ENCODE peak calls at places on chromosomes 2 and 18, in eight cellular contexts. H is IMR-90, V is prostate gland, K is uterus, Q is HCT116, G is heart left ventricle, E is A549, R is esophagus squamous epithelium. D is an unnamed sample.

GRCh38 chr2:64586054-64586453 is 61.9 kb downstream of the AFTPH start:
- DNase-seq in Q (no peak), R (no peak), H (no peak), E (no peak), V (no peak), K (no peak), G (no peak), D (no peak)

GRCh38 chr2:28163627-28164279 is 228.9 kb upstream of the FOSL2 start:
- DNase-seq in K (no peak), E (no peak), G (no peak), R (no peak), V (no peak), Q (no peak), H (no peak), D (no peak)

GRCh38 chr2:232979871-232980461 is 33.1 kb downstream of the NGEF start:
- DNase-seq in H (peak; percentile 77), E (peak; percentile 88), Q (peak; percentile 90), V (no peak), K (no peak), G (no peak), R (no peak), D (no peak)

GRCh38 chr2:180707867-180708205 is 272.6 kb upstream of the UBE2E3 start:
- DNase-seq in Q (peak; percentile 16), E (peak; percentile 71), H (peak; percentile 92), K (no peak), G (no peak), V (no peak), R (no peak), D (no peak)

GRCh38 chr18:63216497-63216896 is 103.1 kb downstream of the BCL2 start:
- DNase-seq in K (no peak), V (no peak), H (no peak), E (no peak), Q (no peak), R (no peak), G (no peak), D (no peak)

GRCh38 chr2:13052547-13052946 is 335.8 kb downstream of the TRIB2 start:
- DNase-seq in V (no peak), R (no peak), G (no peak), K (no peak), Q (no peak), E (no peak), H (no peak), D (no peak)

GRCh38 chr18:27411911-27412310 is 226.8 kb upstream of the CHST9 start:
- DNase-seq in E (no peak), V (no peak), K (no peak), Q (no peak), H (no peak), G (no peak), R (no peak), D (no peak)

GRCh38 chr2:196459539-196459938 is 180.0 kb upstream of the CCDC150 start:
- DNase-seq in R (no peak), H (peak; percentile 55), E (no peak), K (no peak), G (no peak), V (no peak), Q (no peak), D (no peak)

GRCh38 chr2:200288670-200289429 is 17.6 kb upstream of the SPATS2L start:
- DNase-seq in H (peak; percentile 79), Q (no peak), R (no peak), K (no peak), V (peak; percentile 47), G (no peak), E (no peak), D (no peak)

GRCh38 chr2:39225564-39225963 is 18.2 kb downstream of the CDKL4 start:
- DNase-seq in R (no peak), H (no peak), V (no peak), G (no peak), E (no peak), Q (no peak), K (no peak), D (no peak)

GRCh38 chr2:237896941-237897340 is 37.5 kb downstream of the RAMP1 start:
- DNase-seq in V (no peak), H (no peak), E (no peak), K (no peak), Q (no peak), G (no peak), R (no peak), D (no peak)

GRCh38 chr2:235511187-235511661 is 17.4 kb downstream of the AGAP1 start:
- DNase-seq in Q (peak; percentile 50), K (no peak), G (no peak), R (no peak), V (no peak), H (peak; percentile 88), E (peak; percentile 75), D (no peak)

DNA sequence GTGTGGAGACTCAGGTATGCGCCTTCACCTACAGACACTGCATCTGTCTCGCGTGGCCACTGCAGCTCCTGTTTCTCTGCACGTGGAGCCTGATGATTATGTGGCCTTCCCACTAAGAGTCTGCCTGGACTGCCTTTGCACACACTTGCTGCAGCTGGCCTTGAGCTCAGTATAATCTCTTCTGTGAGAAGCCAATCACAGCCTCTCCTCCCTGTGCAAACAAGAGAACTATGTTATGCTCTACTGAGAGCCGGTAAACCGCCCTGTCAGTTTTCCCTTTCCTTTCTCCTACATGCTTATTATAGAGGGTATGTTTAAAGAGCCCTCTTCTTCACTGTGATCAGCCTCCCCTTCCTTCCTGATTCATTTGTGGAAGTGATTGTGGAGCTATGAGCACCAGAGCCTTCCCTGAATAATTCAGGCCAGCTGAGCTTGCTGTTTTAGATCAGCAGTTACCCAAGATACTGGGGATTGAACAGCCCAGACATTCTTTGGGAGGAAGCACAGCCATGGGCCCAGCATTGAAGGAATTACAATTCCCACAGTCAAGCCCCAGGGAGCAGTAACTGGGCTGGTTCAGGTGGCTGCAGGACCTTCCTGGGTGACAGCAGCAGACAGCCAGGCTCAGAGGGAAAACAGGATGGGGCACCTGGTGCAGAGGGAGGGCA is 3.7 kb upstream of the TGFA start:
- DNase-seq in H (no peak), G (no peak), V (peak; percentile 30), E (no peak), Q (no peak), R (no peak), K (no peak), D (peak; percentile 61)
- TF ChIP-seq POLR2A in H (no peak), G (no peak), V (peak; percentile 9), E (no peak), Q (no peak), R (no peak), K (no peak), D (no peak)

GRCh38 chr2:80852808-80853139 is 548.2 kb upstream of the LRRTM1 start:
- DNase-seq in E (no peak), G (no peak), H (no peak), K (no peak), R (no peak), V (no peak), Q (no peak), D (no peak)
- H3K4me1 ChIP-seq in E (no peaks in the 10 kb centered on the region), G (no peaks in the 10 kb centered on the region), H (no peaks in the 10 kb centered on the region), K (no peaks in the 10 kb centered on the region), R (no peaks in the 10 kb centered on the region), V (no peaks in the 10 kb centered on the region), Q (no peaks in the 10 kb centered on the region), D (no peaks in the 10 kb centered on the region)

DNA sequence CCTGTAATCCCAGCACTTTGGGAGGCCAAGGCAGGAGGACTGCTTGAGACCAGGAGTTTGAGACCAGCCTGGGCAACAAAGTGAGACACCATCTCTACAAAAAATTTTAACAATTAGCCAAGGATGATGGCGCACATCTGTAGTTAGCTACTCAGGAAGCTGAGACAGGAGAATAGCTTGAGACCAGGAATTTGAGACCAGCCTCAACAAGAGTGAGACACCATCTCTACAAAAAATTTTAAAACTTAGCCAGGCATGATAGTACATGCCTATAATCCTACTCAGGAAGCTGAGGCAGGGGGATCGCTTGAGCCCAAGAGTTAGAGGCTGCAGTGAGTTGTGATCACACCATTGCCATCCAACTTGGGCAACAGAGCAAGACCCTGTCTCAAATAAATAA is 7.0 kb downstream of the MEMO1 start:
- DNase-seq in G (no peak), E (no peak), R (no peak), V (no peak), H (no peak), Q (no peak), K (no peak), D (no peak)
- H3K4me3 ChIP-seq in G (no peak overlapping the region), E (no peak overlapping the region), R (no peak overlapping the region), V (no peak overlapping the region), H (no peak overlapping the region), Q (no peak overlapping the region), K (no peak overlapping the region), D (no peak overlapping the region)

GRCh38 chr2:170145191-170145590 is 32.8 kb upstream of the MYO3B start:
- DNase-seq in Q (no peak), G (no peak), K (no peak), R (no peak), E (no peak), H (no peak), V (no peak), D (no peak)

GRCh38 chr2:170146784-170147183 is 31.2 kb upstream of the MYO3B start:
- DNase-seq in R (no peak), V (no peak), K (no peak), E (no peak), H (no peak), G (no peak), Q (no peak), D (no peak)

GRCh38 chr2:170145675-170146432 is 32.1 kb upstream of the MYO3B start:
- DNase-seq in E (no peak), Q (no peak), G (no peak), V (no peak), K (no peak), R (no peak), H (no peak), D (no peak)

GRCh38 chr2:170143045-170143717 is 34.8 kb upstream of the MYO3B start:
- DNase-seq in K (no peak), G (no peak), V (no peak), R (no peak), E (no peak), Q (no peak), H (no peak), D (no peak)

DNA sequence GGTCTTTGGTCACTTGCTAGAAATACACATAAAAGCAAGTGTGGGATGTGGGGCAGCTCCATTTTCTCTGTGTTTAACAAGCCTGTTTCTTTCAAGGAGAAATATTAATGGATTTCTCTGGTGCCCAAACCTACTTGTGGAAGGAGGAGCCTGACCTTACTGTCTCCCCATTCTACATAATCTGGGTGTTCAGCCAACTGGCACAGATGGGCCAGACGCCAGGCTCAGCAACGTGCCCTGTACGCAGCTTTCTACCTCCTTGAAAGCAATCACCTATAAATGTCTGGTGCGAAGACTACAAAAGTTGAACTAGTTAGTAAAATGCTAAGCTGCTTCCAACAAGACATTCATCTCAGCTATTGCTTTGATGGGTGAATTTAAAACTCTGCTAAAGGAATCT is 33.2 kb upstream of the MYO3B start:
- DNase-seq in E (no peak), K (no peak), V (peak; percentile 36), H (no peak), G (no peak), R (no peak), Q (no peak), D (no peak)
- TF ChIP-seq POLR2A in E (no peak), K (no peak), V (no peak), H (no peak), G (no peak), R (no peak), Q (no peak), D (no peak)

GRCh38 chr2:26526589-26526988 is 48.7 kb upstream of the OTOF start:
- DNase-seq in G (no peak), H (no peak), V (no peak), R (no peak), K (no peak), E (no peak), Q (no peak), D (no peak)
- H3K4me1 ChIP-seq in G (no peaks in the 10 kb centered on the region), H (no peaks in the 10 kb centered on the region), V (no peaks in the 10 kb centered on the region), R (no peaks in the 10 kb centered on the region), K (no peaks in the 10 kb centered on the region), E (no peaks in the 10 kb centered on the region), Q (no peaks in the 10 kb centered on the region), D (no peaks in the 10 kb centered on the region)

GRCh38 chr2:152025678-152026287 is 73.1 kb downstream of the CACNB4 start:
- DNase-seq in Q (peak; percentile 65), K (peak; percentile 54), G (peak; percentile 81), H (peak; percentile 63), E (peak; percentile 85), R (peak; percentile 10), V (peak; percentile 76), D (peak; percentile 87)
- H3K4me3 ChIP-seq in Q (peak overlapping the region; percentile 46), K (no peak overlapping the region), G (peak overlapping the region; percentile 48), H (peak overlapping the region; percentile 27), E (peak overlapping the region; percentile 34), R (peak overlapping the region; percentile 28), V (no peak overlapping the region), D (peak overlapping the region; percentile 23)